ENCODE peak calls at places on chromosomes 2 and 18, in ten cellular contexts. One of them, this sample, is unnamed.

GRCh38 chr18:41075212-41075611 is 879.8 kb upstream of the PIK3C3 start:
- DNase-seq in heart right ventricle: no peak
- DNase-seq in H7: no peak
- DNase-seq in right atrium auricular region: no peak
- DNase-seq in SJCRH30: peak; percentile 11
- DNase-seq in cardiac muscle cell: no peak
- DNase-seq in PC-3: peak; percentile 67
- DNase-seq in GM23248: peak; percentile 52
- DNase-seq in IMR-90: peak; percentile 94
- DNase-seq in esophagus squamous epithelium: no peak
- DNase-seq in this sample: no peak

GRCh38 chr2:210626849-210627248 is 70.5 kb downstream of the CPS1 start:
- DNase-seq in esophagus squamous epithelium: no peak
- DNase-seq in PC-3: peak; percentile 54
- DNase-seq in right atrium auricular region: no peak
- DNase-seq in IMR-90: peak; percentile 37
- DNase-seq in GM23248: peak; percentile 52
- DNase-seq in heart right ventricle: no peak
- DNase-seq in cardiac muscle cell: peak; percentile 32
- DNase-seq in SJCRH30: no peak
- DNase-seq in H7: no peak
- DNase-seq in this sample: no peak

GRCh38 chr18:11800947-11801346 is 50.3 kb upstream of the CHMP1B start:
- DNase-seq in heart right ventricle: no peak
- DNase-seq in SJCRH30: no peak
- DNase-seq in right atrium auricular region: no peak
- DNase-seq in cardiac muscle cell: no peak
- DNase-seq in PC-3: peak; percentile 72
- DNase-seq in esophagus squamous epithelium: no peak
- DNase-seq in H7: no peak
- DNase-seq in IMR-90: no peak
- DNase-seq in GM23248: no peak
- DNase-seq in this sample: no peak

GRCh38 chr2:211479496-211480150 is 923.2 kb downstream of the CPS1 start:
- DNase-seq in PC-3: no peak
- DNase-seq in GM23248: no peak
- DNase-seq in cardiac muscle cell: no peak
- DNase-seq in esophagus squamous epithelium: no peak
- DNase-seq in SJCRH30: no peak
- DNase-seq in H7: no peak
- DNase-seq in heart right ventricle: no peak
- DNase-seq in IMR-90: no peak
- DNase-seq in right atrium auricular region: no peak
- DNase-seq in this sample: no peak

GRCh38 chr2:230783101-230783500 is 70.5 kb downstream of the CAB39 start:
- DNase-seq in right atrium auricular region: no peak
- DNase-seq in esophagus squamous epithelium: no peak
- DNase-seq in H7: no peak
- DNase-seq in IMR-90: no peak
- DNase-seq in GM23248: no peak
- DNase-seq in SJCRH30: no peak
- DNase-seq in heart right ventricle: no peak
- DNase-seq in PC-3: no peak
- DNase-seq in cardiac muscle cell: no peak
- DNase-seq in this sample: no peak

GRCh38 chr2:68185541-68186164 is 28.0 kb downstream of the PNO1 start:
- DNase-seq in heart right ventricle: peak; percentile 22
- DNase-seq in H7: peak; percentile 21
- DNase-seq in esophagus squamous epithelium: no peak
- DNase-seq in PC-3: peak; percentile 57
- DNase-seq in right atrium auricular region: no peak
- DNase-seq in SJCRH30: peak; percentile 59
- DNase-seq in GM23248: peak; percentile 60
- DNase-seq in cardiac muscle cell: peak; percentile 62
- DNase-seq in IMR-90: peak; percentile 34
- DNase-seq in this sample: no peak

GRCh38 chr2:179239194-179239593 is 25.4 kb downstream of the SESTD1 start:
- DNase-seq in cardiac muscle cell: no peak
- DNase-seq in right atrium auricular region: no peak
- DNase-seq in esophagus squamous epithelium: no peak
- DNase-seq in PC-3: peak; percentile 80
- DNase-seq in H7: no peak
- DNase-seq in heart right ventricle: no peak
- DNase-seq in GM23248: peak; percentile 62
- DNase-seq in IMR-90: peak; percentile 28
- DNase-seq in SJCRH30: no peak
- DNase-seq in this sample: no peak

GRCh38 chr2:71453404-71454220 is at the start of gene DYSF:
- DNase-seq in esophagus squamous epithelium: no peak
- DNase-seq in SJCRH30: peak; percentile 93
- DNase-seq in heart right ventricle: peak; percentile 74
- DNase-seq in right atrium auricular region: no peak
- DNase-seq in cardiac muscle cell: peak; percentile 90
- DNase-seq in H7: peak; percentile 89
- DNase-seq in IMR-90: peak; percentile 17
- DNase-seq in PC-3: peak; percentile 61
- DNase-seq in GM23248: peak; percentile 57
- DNase-seq in this sample: peak; percentile 76

GRCh38 chr18:60981651-60982050 is 351.6 kb upstream of the CDH20 start:
- DNase-seq in H7: no peak
- DNase-seq in SJCRH30: no peak
- DNase-seq in right atrium auricular region: no peak
- DNase-seq in cardiac muscle cell: no peak
- DNase-seq in esophagus squamous epithelium: no peak
- DNase-seq in GM23248: no peak
- DNase-seq in heart right ventricle: no peak
- DNase-seq in IMR-90: no peak
- DNase-seq in PC-3: no peak
- DNase-seq in this sample: no peak

GRCh38 chr2:166060191-166060590 is 67.6 kb downstream of the SCN1A start:
- DNase-seq in H7: no peak
- DNase-seq in heart right ventricle: no peak
- DNase-seq in esophagus squamous epithelium: no peak
- DNase-seq in cardiac muscle cell: no peak
- DNase-seq in right atrium auricular region: no peak
- DNase-seq in GM23248: peak; percentile 21
- DNase-seq in IMR-90: peak; percentile 22
- DNase-seq in PC-3: no peak
- DNase-seq in SJCRH30: no peak
- DNase-seq in this sample: no peak

GRCh38 chr18:13377496-13377895 is 158.9 kb downstream of the LDLRAD4 start:
- DNase-seq in esophagus squamous epithelium: no peak
- DNase-seq in IMR-90: peak; percentile 13
- DNase-seq in H7: peak; percentile 20
- DNase-seq in GM23248: no peak
- DNase-seq in SJCRH30: no peak
- DNase-seq in heart right ventricle: no peak
- DNase-seq in cardiac muscle cell: no peak
- DNase-seq in PC-3: no peak
- DNase-seq in right atrium auricular region: peak; percentile 64
- DNase-seq in this sample: no peak

GRCh38 chr2:150589760-150590159 is 102.3 kb upstream of the RND3 start:
- DNase-seq in H7: no peak
- DNase-seq in GM23248: no peak
- DNase-seq in right atrium auricular region: no peak
- DNase-seq in heart right ventricle: no peak
- DNase-seq in IMR-90: peak; percentile 61
- DNase-seq in cardiac muscle cell: no peak
- DNase-seq in esophagus squamous epithelium: no peak
- DNase-seq in SJCRH30: no peak
- DNase-seq in PC-3: no peak
- DNase-seq in this sample: no peak

GRCh38 chr2:239326831-239327535 is 73.8 kb downstream of the HDAC4 start:
- DNase-seq in IMR-90: peak; percentile 69
- DNase-seq in PC-3: peak; percentile 50
- DNase-seq in H7: peak; percentile 58
- DNase-seq in heart right ventricle: peak; percentile 3
- DNase-seq in cardiac muscle cell: no peak
- DNase-seq in SJCRH30: peak; percentile 82
- DNase-seq in esophagus squamous epithelium: no peak
- DNase-seq in GM23248: no peak
- DNase-seq in right atrium auricular region: peak; percentile 57
- DNase-seq in this sample: no peak

GRCh38 chr2:73516033-73516432 is 126.2 kb downstream of the NAT8 start:
- DNase-seq in heart right ventricle: no peak
- DNase-seq in SJCRH30: peak; percentile 20
- DNase-seq in H7: no peak
- DNase-seq in cardiac muscle cell: no peak
- DNase-seq in right atrium auricular region: no peak
- DNase-seq in esophagus squamous epithelium: no peak
- DNase-seq in PC-3: no peak
- DNase-seq in IMR-90: peak; percentile 12
- DNase-seq in GM23248: peak; percentile 4
- DNase-seq in this sample: no peak

GRCh38 chr2:240165034-240165433 is 24.6 kb upstream of the OTOS start:
- DNase-seq in PC-3: no peak
- DNase-seq in cardiac muscle cell: no peak
- DNase-seq in SJCRH30: no peak
- DNase-seq in right atrium auricular region: no peak
- DNase-seq in heart right ventricle: no peak
- DNase-seq in IMR-90: no peak
- DNase-seq in H7: no peak
- DNase-seq in GM23248: no peak
- DNase-seq in esophagus squamous epithelium: no peak
- DNase-seq in this sample: no peak

GRCh38 chr2:36287363-36288275 is 68.0 kb upstream of the CRIM1 start:
- DNase-seq in heart right ventricle: no peak
- DNase-seq in right atrium auricular region: no peak
- DNase-seq in esophagus squamous epithelium: no peak
- DNase-seq in PC-3: no peak
- DNase-seq in SJCRH30: no peak
- DNase-seq in cardiac muscle cell: no peak
- DNase-seq in GM23248: peak; percentile 9
- DNase-seq in IMR-90: peak; percentile 86
- DNase-seq in H7: no peak
- DNase-seq in this sample: no peak

GRCh38 chr2:166516712-166517303 is 22.8 kb upstream of the SCN7A start:
- DNase-seq in H7: peak; percentile 7
- DNase-seq in esophagus squamous epithelium: no peak
- DNase-seq in heart right ventricle: peak; percentile 41
- DNase-seq in IMR-90: peak; percentile 40
- DNase-seq in right atrium auricular region: no peak
- DNase-seq in cardiac muscle cell: peak; percentile 62
- DNase-seq in SJCRH30: peak; percentile 20
- DNase-seq in GM23248: peak; percentile 48
- DNase-seq in PC-3: peak; percentile 65
- DNase-seq in this sample: no peak

GRCh38 chr18:69484699-69485396 is 84.2 kb downstream of the DOK6 start:
- DNase-seq in PC-3: peak; percentile 44
- DNase-seq in GM23248: peak; percentile 60
- DNase-seq in SJCRH30: no peak
- DNase-seq in esophagus squamous epithelium: no peak
- DNase-seq in cardiac muscle cell: peak; percentile 3
- DNase-seq in right atrium auricular region: no peak
- DNase-seq in H7: no peak
- DNase-seq in IMR-90: peak; percentile 81
- DNase-seq in heart right ventricle: no peak
- DNase-seq in this sample: no peak

GRCh38 chr2:61233581-61233980 is 71.6 kb downstream of the C2orf74 start:
- DNase-seq in SJCRH30: no peak
- DNase-seq in right atrium auricular region: no peak
- DNase-seq in GM23248: peak; percentile 13
- DNase-seq in cardiac muscle cell: no peak
- DNase-seq in IMR-90: no peak
- DNase-seq in esophagus squamous epithelium: no peak
- DNase-seq in heart right ventricle: no peak
- DNase-seq in PC-3: no peak
- DNase-seq in H7: no peak
- DNase-seq in this sample: no peak

GRCh38 chr2:196268538-196269338 is 97.4 kb upstream of the STK17B start:
- DNase-seq in IMR-90: peak; percentile 74
- DNase-seq in right atrium auricular region: no peak
- DNase-seq in cardiac muscle cell: no peak
- DNase-seq in H7: no peak
- DNase-seq in SJCRH30: no peak
- DNase-seq in heart right ventricle: no peak
- DNase-seq in GM23248: no peak
- DNase-seq in esophagus squamous epithelium: no peak
- DNase-seq in PC-3: no peak
- DNase-seq in this sample: no peak

GRCh38 chr18:11719621-11720020 is 30.6 kb downstream of the GNAL start:
- DNase-seq in right atrium auricular region: no peak
- DNase-seq in SJCRH30: no peak
- DNase-seq in H7: no peak
- DNase-seq in cardiac muscle cell: no peak
- DNase-seq in GM23248: no peak
- DNase-seq in IMR-90: no peak
- DNase-seq in esophagus squamous epithelium: no peak
- DNase-seq in PC-3: no peak
- DNase-seq in heart right ventricle: no peak
- DNase-seq in this sample: no peak

GRCh38 chr2:118186110-118186857 is 98.0 kb downstream of the INSIG2 start:
- DNase-seq in SJCRH30: peak; percentile 87
- DNase-seq in GM23248: peak; percentile 92
- DNase-seq in IMR-90: peak; percentile 75
- DNase-seq in PC-3: peak; percentile 68
- DNase-seq in right atrium auricular region: peak; percentile 91
- DNase-seq in heart right ventricle: peak; percentile 85
- DNase-seq in esophagus squamous epithelium: peak; percentile 8
- DNase-seq in cardiac muscle cell: peak; percentile 92
- DNase-seq in H7: peak; percentile 94
- DNase-seq in this sample: peak; percentile 90
- H3K27me3 ChIP-seq in SJCRH30: no peaks in the 10 kb centered on the region
- H3K27me3 ChIP-seq in GM23248: no peaks in the 10 kb centered on the region
- H3K27me3 ChIP-seq in IMR-90: no peaks in the 10 kb centered on the region
- H3K27me3 ChIP-seq in PC-3: no peaks in the 10 kb centered on the region
- H3K27me3 ChIP-seq in right atrium auricular region: no peaks in the 10 kb centered on the region
- H3K27me3 ChIP-seq in heart right ventricle: peaks cover 9% of the 10 kb centered on the region
- H3K27me3 ChIP-seq in esophagus squamous epithelium: peaks cover 30% of the 10 kb centered on the region
- H3K27me3 ChIP-seq in cardiac muscle cell: no peaks in the 10 kb centered on the region
- H3K27me3 ChIP-seq in H7: peaks cover 2% of the 10 kb centered on the region
- H3K27me3 ChIP-seq in this sample: no peaks in the 10 kb centered on the region

GRCh38 chr18:904135-905090 is at the start of gene ADCYAP1:
- DNase-seq in esophagus squamous epithelium: no peak
- DNase-seq in cardiac muscle cell: no peak
- DNase-seq in H7: peak; percentile 76
- DNase-seq in SJCRH30: no peak
- DNase-seq in heart right ventricle: no peak
- DNase-seq in GM23248: peak; percentile 40
- DNase-seq in IMR-90: no peak
- DNase-seq in PC-3: peak; percentile 33
- DNase-seq in right atrium auricular region: no peak
- DNase-seq in this sample: no peak
- H3K27me3 ChIP-seq in esophagus squamous epithelium: peaks cover 100% of the 10 kb centered on the region
- H3K27me3 ChIP-seq in cardiac muscle cell: peaks cover 98% of the 10 kb centered on the region
- H3K27me3 ChIP-seq in H7: peaks cover 75% of the 10 kb centered on the region
- H3K27me3 ChIP-seq in SJCRH30: no peaks in the 10 kb centered on the region
- H3K27me3 ChIP-seq in heart right ventricle: peaks cover 93% of the 10 kb centered on the region
- H3K27me3 ChIP-seq in GM23248: peaks cover 67% of the 10 kb centered on the region
- H3K27me3 ChIP-seq in IMR-90: peaks cover 56% of the 10 kb centered on the region
- H3K27me3 ChIP-seq in PC-3: peaks cover 97% of the 10 kb centered on the region
- H3K27me3 ChIP-seq in right atrium auricular region: peaks cover 44% of the 10 kb centered on the region
- H3K27me3 ChIP-seq in this sample: peaks cover 96% of the 10 kb centered on the region

GRCh38 chr2:222311321-222311977 is 12.7 kb upstream of the PAX3 start:
- DNase-seq in right atrium auricular region: no peak
- DNase-seq in PC-3: no peak
- DNase-seq in heart right ventricle: no peak
- DNase-seq in IMR-90: no peak
- DNase-seq in GM23248: no peak
- DNase-seq in SJCRH30: no peak
- DNase-seq in esophagus squamous epithelium: no peak
- DNase-seq in cardiac muscle cell: no peak
- DNase-seq in H7: peak; percentile 77
- DNase-seq in this sample: no peak
- H3K27me3 ChIP-seq in right atrium auricular region: peaks cover 53% of the 10 kb centered on the region
- H3K27me3 ChIP-seq in PC-3: peaks cover 94% of the 10 kb centered on the region
- H3K27me3 ChIP-seq in heart right ventricle: peaks cover 94% of the 10 kb centered on the region
- H3K27me3 ChIP-seq in IMR-90: peaks cover 73% of the 10 kb centered on the region
- H3K27me3 ChIP-seq in GM23248: peaks cover 99% of the 10 kb centered on the region
- H3K27me3 ChIP-seq in SJCRH30: no peaks in the 10 kb centered on the region
- H3K27me3 ChIP-seq in esophagus squamous epithelium: peaks cover 100% of the 10 kb centered on the region
- H3K27me3 ChIP-seq in cardiac muscle cell: peaks cover 100% of the 10 kb centered on the region
- H3K27me3 ChIP-seq in H7: peaks cover 100% of the 10 kb centered on the region
- H3K27me3 ChIP-seq in this sample: peaks cover 92% of the 10 kb centered on the region

GRCh38 chr2:94958245-94958644 is 67.3 kb upstream of the MAL start:
- DNase-seq in GM23248: no peak
- DNase-seq in esophagus squamous epithelium: no peak
- DNase-seq in SJCRH30: no peak
- DNase-seq in heart right ventricle: no peak
- DNase-seq in cardiac muscle cell: no peak
- DNase-seq in H7: no peak
- DNase-seq in IMR-90: no peak
- DNase-seq in PC-3: no peak
- DNase-seq in right atrium auricular region: no peak
- DNase-seq in this sample: no peak
- H3K27me3 ChIP-seq in GM23248: peaks cover 57% of the 10 kb centered on the region
- H3K27me3 ChIP-seq in esophagus squamous epithelium: peaks cover 36% of the 10 kb centered on the region
- H3K27me3 ChIP-seq in SJCRH30: peaks cover 12% of the 10 kb centered on the region
- H3K27me3 ChIP-seq in heart right ventricle: peaks cover 56% of the 10 kb centered on the region
- H3K27me3 ChIP-seq in cardiac muscle cell: no peaks in the 10 kb centered on the region
- H3K27me3 ChIP-seq in H7: no peaks in the 10 kb centered on the region
- H3K27me3 ChIP-seq in IMR-90: peaks cover 4% of the 10 kb centered on the region
- H3K27me3 ChIP-seq in PC-3: peaks cover 30% of the 10 kb centered on the region
- H3K27me3 ChIP-seq in right atrium auricular region: no peaks in the 10 kb centered on the region
- H3K27me3 ChIP-seq in this sample: peaks cover 40% of the 10 kb centered on the region

This sample was measured in tibial artery.